ENCODE peak calls at places on chromosomes 7 and 10, in five cellular contexts. X, E, Q, U and H are unnamed samples.

GRCh38 chr7:155649588-155649987 is 5.1 kb downstream of the RBM33 start:
- DNase-seq in X (no peak), E (no peak), Q (no peak), U (no peak), H (no peak)

GRCh38 chr7:101924171-101924570 is 106.7 kb downstream of the CUX1 start:
- DNase-seq in X (no peak), E (peak; percentile 72), Q (peak; percentile 74), U (no peak), H (peak; percentile 82)

GRCh38 chr7:99433158-99433557 is 5.4 kb downstream of the PTCD1 start:
- DNase-seq in X (no peak), E (no peak), Q (no peak), U (no peak), H (no peak)

GRCh38 chr10:106873770-106874717 is 290.5 kb downstream of the SORCS1 start:
- DNase-seq in X (no peak), E (no peak), Q (no peak), U (no peak), H (no peak)

GRCh38 chr10:86659161-86659691 is 4.9 kb downstream of the OPN4 start:
- DNase-seq in X (no peak), E (no peak), Q (no peak), U (no peak), H (no peak)

GRCh38 chr10:50554995-50555568 is 68.7 kb downstream of the SGMS1 start:
- DNase-seq in X (no peak), E (peak; percentile 35), Q (peak; percentile 31), U (no peak), H (no peak)

GRCh38 chr10:51186358-51186757 is 112.1 kb downstream of the PRKG1 start:
- DNase-seq in X (no peak), E (no peak), Q (no peak), U (no peak), H (no peak)

GRCh38 chr10:70694410-70695179 is 22.3 kb downstream of the ADAMTS14 start:
- DNase-seq in X (no peak), E (no peak), Q (peak; percentile 64), U (no peak), H (no peak)

GRCh38 chr7:12570529-12571461 is at the start of gene SCIN:
- DNase-seq in X (peak; percentile 79), E (no peak), Q (peak; percentile 17), U (no peak), H (no peak)

GRCh38 chr7:147412782-147413186 is 1177.8 kb upstream of the C7orf33 start:
- DNase-seq in X (no peak), E (peak; percentile 82), Q (peak; percentile 78), U (no peak), H (peak; percentile 96)

GRCh38 chr7:22001345-22002004 is 55.8 kb upstream of the CDCA7L start:
- DNase-seq in X (peak; percentile 69), E (peak; percentile 63), Q (peak; percentile 74), U (no peak), H (peak; percentile 65)